ENCODE peak calls at places on chromosomes 13 and 19, in five cellular contexts. One of them, this sample, is unnamed.

GRCh38 chr19:35582760-35583159 is 3.2 kb upstream of the PMIS2 start:
- DNase-seq in epithelial cell of proximal tubule: no peak
- DNase-seq in transverse colon: no peak
- DNase-seq in lung: no peak
- DNase-seq in osteoblast: no peak
- DNase-seq in this sample: no peak

GRCh38 chr13:32491028-32491427 is 47.6 kb downstream of the N4BP2L2 start:
- DNase-seq in epithelial cell of proximal tubule: no peak
- DNase-seq in transverse colon: no peak
- DNase-seq in lung: no peak
- DNase-seq in osteoblast: no peak
- DNase-seq in this sample: no peak

GRCh38 chr13:86020350-86021002 is 221.3 kb upstream of the SLITRK6 start:
- DNase-seq in epithelial cell of proximal tubule: peak
- DNase-seq in transverse colon: no peak
- DNase-seq in lung: no peak
- DNase-seq in osteoblast: no peak
- DNase-seq in this sample: peak

GRCh38 chr13:94556016-94556415 is 39.9 kb downstream of the TGDS start:
- DNase-seq in epithelial cell of proximal tubule: no peak
- DNase-seq in transverse colon: no peak
- DNase-seq in lung: no peak
- DNase-seq in osteoblast: peak
- DNase-seq in this sample: no peak

GRCh38 chr19:32543107-32543900 is 37.7 kb upstream of the PDCD5 start:
- DNase-seq in epithelial cell of proximal tubule: no peak
- DNase-seq in transverse colon: no peak
- DNase-seq in lung: no peak
- DNase-seq in osteoblast: no peak
- DNase-seq in this sample: peak

GRCh38 chr19:44615529-44616247 is 2.3 kb downstream of the IGSF23 start:
- DNase-seq in epithelial cell of proximal tubule: no peak
- DNase-seq in transverse colon: no peak
- DNase-seq in lung: no peak
- DNase-seq in osteoblast: no peak
- DNase-seq in this sample: peak

GRCh38 chr19:41541990-41542584 is 33.9 kb upstream of the CEACAM21 start:
- DNase-seq in epithelial cell of proximal tubule: no peak
- DNase-seq in transverse colon: peak
- DNase-seq in lung: peak
- DNase-seq in osteoblast: no peak
- DNase-seq in this sample: peak

GRCh38 chr13:27919299-27919933 is 384 bp upstream of the PDX1 start:
- DNase-seq in epithelial cell of proximal tubule: no peak
- DNase-seq in transverse colon: no peak
- DNase-seq in lung: no peak
- DNase-seq in osteoblast: peak
- DNase-seq in this sample: no peak

GRCh38 chr13:35720690-35721554 is 244.4 kb upstream of the MAB21L1 start:
- DNase-seq in epithelial cell of proximal tubule: no peak
- DNase-seq in transverse colon: peak
- DNase-seq in lung: peak
- DNase-seq in osteoblast: peak
- DNase-seq in this sample: peak

GRCh38 chr19:5352229-5352763 is 11.7 kb upstream of the PTPRS start:
- DNase-seq in epithelial cell of proximal tubule: no peak
- DNase-seq in transverse colon: no peak
- DNase-seq in lung: no peak
- DNase-seq in osteoblast: peak
- DNase-seq in this sample: no peak

GRCh38 chr13:26998265-26998664 is 173.3 kb downstream of the USP12 start:
- DNase-seq in epithelial cell of proximal tubule: no peak
- DNase-seq in transverse colon: no peak
- DNase-seq in lung: no peak
- DNase-seq in osteoblast: no peak
- DNase-seq in this sample: no peak

GRCh38 chr19:19659646-19660245 is 3.7 kb downstream of the ATP13A1 start:
- DNase-seq in epithelial cell of proximal tubule: no peak
- DNase-seq in transverse colon: no peak
- DNase-seq in lung: no peak
- DNase-seq in osteoblast: peak
- DNase-seq in this sample: no peak

GRCh38 chr13:45879666-45880065 is 28.1 kb upstream of the SIAH3 start:
- DNase-seq in epithelial cell of proximal tubule: no peak
- DNase-seq in transverse colon: peak
- DNase-seq in lung: no peak
- DNase-seq in osteoblast: no peak
- DNase-seq in this sample: no peak

GRCh38 chr13:102042746-102043145 is 359.1 kb downstream of the FGF14 start:
- DNase-seq in epithelial cell of proximal tubule: no peak
- DNase-seq in transverse colon: no peak
- DNase-seq in lung: no peak
- DNase-seq in osteoblast: no peak
- DNase-seq in this sample: no peak

GRCh38 chr13:109146912-109147624 is 517.7 kb downstream of the MYO16 start:
- DNase-seq in epithelial cell of proximal tubule: no peak
- DNase-seq in transverse colon: no peak
- DNase-seq in lung: no peak
- DNase-seq in osteoblast: no peak
- DNase-seq in this sample: peak

GRCh38 chr19:1907563-1908363 is 2.6 kb downstream of the ADAT3 start:
- DNase-seq in epithelial cell of proximal tubule: no peak
- DNase-seq in transverse colon: peak
- DNase-seq in lung: peak
- DNase-seq in osteoblast: peak
- DNase-seq in this sample: no peak
- H3K4me3 ChIP-seq in epithelial cell of proximal tubule: peak
- H3K4me3 ChIP-seq in transverse colon: peak
- H3K4me3 ChIP-seq in lung: no peak
- H3K4me3 ChIP-seq in osteoblast: no peak
- H3K4me3 ChIP-seq in this sample: no peak

DNA sequence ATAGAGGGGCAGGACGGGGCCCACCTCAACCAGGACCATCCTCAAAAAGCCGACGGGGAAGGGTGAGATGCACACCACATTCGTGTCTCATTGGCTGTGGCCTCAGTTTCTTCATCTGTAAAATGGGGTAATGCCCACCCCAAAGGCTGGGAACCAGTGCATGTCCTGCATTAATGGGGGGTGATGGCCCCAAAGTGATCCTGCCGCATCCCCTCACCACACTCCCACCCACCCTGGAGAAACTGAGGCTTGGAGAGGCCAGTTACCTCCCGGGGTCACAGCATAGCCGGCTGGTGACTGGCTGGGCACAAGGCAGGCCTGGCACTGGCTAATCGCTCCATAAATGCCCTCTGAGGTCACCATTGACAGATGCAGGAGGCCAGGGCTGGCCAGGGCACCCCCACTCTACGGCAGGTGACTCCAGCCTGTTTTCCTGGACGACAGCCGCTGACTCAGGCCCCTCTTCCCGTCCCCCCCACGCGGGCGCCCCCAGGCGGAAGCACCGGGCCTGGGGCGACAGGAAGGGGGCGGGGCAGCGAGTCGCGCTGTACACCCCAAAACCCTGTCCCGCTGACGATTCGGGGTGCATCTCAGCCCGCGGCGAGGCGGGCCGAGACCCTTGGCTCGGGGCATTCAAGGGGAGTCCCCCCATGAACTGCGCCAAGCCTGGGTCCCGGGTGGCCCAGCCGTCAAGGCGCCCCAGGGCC is 483 bp upstream of the MIDN start:
- DNase-seq in epithelial cell of proximal tubule: no peak
- DNase-seq in transverse colon: peak
- DNase-seq in lung: peak
- DNase-seq in osteoblast: peak
- DNase-seq in this sample: peak
- TF ChIP-seq CTCF in epithelial cell of proximal tubule: peak
- TF ChIP-seq CTCF in transverse colon: peak
- TF ChIP-seq CTCF in lung: no peak
- TF ChIP-seq CTCF in osteoblast: peak
- TF ChIP-seq CTCF in this sample: peak

GRCh38 chr19:38004100-38004504 is 97.1 kb downstream of the SIPA1L3 start:
- DNase-seq in epithelial cell of proximal tubule: no peak
- DNase-seq in transverse colon: no peak
- DNase-seq in lung: no peak
- DNase-seq in osteoblast: no peak
- DNase-seq in this sample: no peak
- H3K4me3 ChIP-seq in epithelial cell of proximal tubule: peak
- H3K4me3 ChIP-seq in transverse colon: peak
- H3K4me3 ChIP-seq in lung: no peak
- H3K4me3 ChIP-seq in osteoblast: peak
- H3K4me3 ChIP-seq in this sample: peak

DNA sequence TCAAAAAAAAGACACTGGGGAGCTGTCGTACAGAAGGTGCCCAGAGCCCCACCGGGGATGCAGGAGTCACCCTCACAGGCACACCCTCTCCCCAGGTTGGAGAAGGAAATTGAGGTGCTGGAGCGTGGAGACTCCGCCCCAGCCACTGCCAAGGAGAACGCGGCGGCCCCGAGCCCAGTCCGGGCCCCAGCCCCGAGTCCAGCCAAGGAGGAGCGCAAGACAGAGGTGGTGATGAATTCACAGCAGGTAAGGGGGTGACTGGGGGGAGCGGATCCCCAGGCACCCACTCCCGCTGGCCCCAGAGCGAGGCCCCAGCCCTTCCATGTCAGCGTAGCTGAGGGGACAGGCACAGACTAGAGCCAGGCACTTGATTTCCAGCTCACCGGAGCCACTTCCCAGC is 19.9 kb upstream of the MISP start:
- DNase-seq in epithelial cell of proximal tubule: no peak
- DNase-seq in transverse colon: no peak
- DNase-seq in lung: no peak
- DNase-seq in osteoblast: no peak
- DNase-seq in this sample: no peak
- TF ChIP-seq CTCF in epithelial cell of proximal tubule: no peak
- TF ChIP-seq CTCF in transverse colon: no peak
- TF ChIP-seq CTCF in lung: no peak
- TF ChIP-seq CTCF in osteoblast: no peak
- TF ChIP-seq CTCF in this sample: no peak

GRCh38 chr19:1766800-1767352 is 13.6 kb downstream of the ONECUT3 start:
- DNase-seq in epithelial cell of proximal tubule: no peak
- DNase-seq in transverse colon: no peak
- DNase-seq in lung: no peak
- DNase-seq in osteoblast: no peak
- DNase-seq in this sample: no peak
- H3K4me3 ChIP-seq in epithelial cell of proximal tubule: no peak
- H3K4me3 ChIP-seq in transverse colon: no peak
- H3K4me3 ChIP-seq in lung: no peak
- H3K4me3 ChIP-seq in osteoblast: no peak
- H3K4me3 ChIP-seq in this sample: no peak

GRCh38 chr19:17441241-17442135 is 7.0 kb downstream of the TMEM221 start:
- DNase-seq in epithelial cell of proximal tubule: no peak
- DNase-seq in transverse colon: no peak
- DNase-seq in lung: no peak
- DNase-seq in osteoblast: peak
- DNase-seq in this sample: peak
- TF ChIP-seq CTCF in epithelial cell of proximal tubule: peak
- TF ChIP-seq CTCF in transverse colon: peak
- TF ChIP-seq CTCF in lung: no peak
- TF ChIP-seq CTCF in osteoblast: peak
- TF ChIP-seq CTCF in this sample: peak